ENCODE peak calls at places on chromosome 20, in five cellular contexts. One of them, this sample, is unnamed.

GRCh38 chr20:53344891-53345290 is 248.7 kb downstream of the ZNF217 start:
- DNase-seq in cardiac fibroblast: no peak
- DNase-seq in fibroblast of pulmonary artery: no peak
- DNase-seq in IMR-90: no peak
- DNase-seq in breast epithelium: no peak
- DNase-seq in this sample: no peak

GRCh38 chr20:61799928-61800327 is 265.8 kb downstream of the TAF4 start:
- DNase-seq in cardiac fibroblast: no peak
- DNase-seq in fibroblast of pulmonary artery: no peak
- DNase-seq in IMR-90: no peak
- DNase-seq in breast epithelium: no peak
- DNase-seq in this sample: no peak

GRCh38 chr20:24199493-24199892 is 210.9 kb upstream of the GGTLC1 start:
- DNase-seq in cardiac fibroblast: no peak
- DNase-seq in fibroblast of pulmonary artery: no peak
- DNase-seq in IMR-90: no peak
- DNase-seq in breast epithelium: no peak
- DNase-seq in this sample: no peak

GRCh38 chr20:63101781-63102719 is 95.3 kb upstream of the BHLHE23 start:
- DNase-seq in cardiac fibroblast: peak
- DNase-seq in fibroblast of pulmonary artery: peak
- DNase-seq in IMR-90: peak
- DNase-seq in breast epithelium: no peak
- DNase-seq in this sample: peak

GRCh38 chr20:49505518-49505917 is 23.1 kb upstream of the KCNB1 start:
- DNase-seq in cardiac fibroblast: peak
- DNase-seq in fibroblast of pulmonary artery: peak
- DNase-seq in IMR-90: peak
- DNase-seq in breast epithelium: no peak
- DNase-seq in this sample: peak

GRCh38 chr20:21435576-21435975 is 38.2 kb upstream of the NKX2-4 start:
- DNase-seq in cardiac fibroblast: no peak
- DNase-seq in fibroblast of pulmonary artery: no peak
- DNase-seq in IMR-90: no peak
- DNase-seq in breast epithelium: no peak
- DNase-seq in this sample: no peak

GRCh38 chr20:61502433-61502832 is 250.4 kb downstream of the CDH4 start:
- DNase-seq in cardiac fibroblast: no peak
- DNase-seq in fibroblast of pulmonary artery: no peak
- DNase-seq in IMR-90: peak
- DNase-seq in breast epithelium: no peak
- DNase-seq in this sample: peak

GRCh38 chr20:7985916-7986315 is 33.6 kb downstream of the TMX4 start:
- DNase-seq in cardiac fibroblast: no peak
- DNase-seq in fibroblast of pulmonary artery: no peak
- DNase-seq in IMR-90: no peak
- DNase-seq in breast epithelium: no peak
- DNase-seq in this sample: no peak

GRCh38 chr20:52192296-52193007 is 873 bp upstream of the ZFP64 start:
- DNase-seq in cardiac fibroblast: no peak
- DNase-seq in fibroblast of pulmonary artery: peak
- DNase-seq in IMR-90: no peak
- DNase-seq in breast epithelium: no peak
- DNase-seq in this sample: peak

GRCh38 chr20:50628326-50628725 is 63.0 kb downstream of the RIPOR3 start:
- DNase-seq in cardiac fibroblast: no peak
- DNase-seq in fibroblast of pulmonary artery: no peak
- DNase-seq in IMR-90: no peak
- DNase-seq in breast epithelium: no peak
- DNase-seq in this sample: no peak

GRCh38 chr20:4730782-4731181 is 9.1 kb downstream of the PRND start:
- DNase-seq in cardiac fibroblast: peak
- DNase-seq in fibroblast of pulmonary artery: peak
- DNase-seq in IMR-90: peak
- DNase-seq in breast epithelium: no peak
- DNase-seq in this sample: no peak

GRCh38 chr20:10721112-10721896 is 47.5 kb upstream of the JAG1 start:
- DNase-seq in cardiac fibroblast: no peak
- DNase-seq in fibroblast of pulmonary artery: no peak
- DNase-seq in IMR-90: peak
- DNase-seq in breast epithelium: no peak
- DNase-seq in this sample: peak

GRCh38 chr20:35625584-35626385 is 10.2 kb downstream of the SPAG4 start:
- DNase-seq in cardiac fibroblast: no peak
- DNase-seq in fibroblast of pulmonary artery: no peak
- DNase-seq in IMR-90: no peak
- DNase-seq in breast epithelium: no peak
- DNase-seq in this sample: no peak

GRCh38 chr20:25053207-25054132 is 4.5 kb downstream of the ACSS1 start:
- DNase-seq in cardiac fibroblast: peak
- DNase-seq in fibroblast of pulmonary artery: peak
- DNase-seq in IMR-90: peak
- DNase-seq in breast epithelium: no peak
- DNase-seq in this sample: peak

GRCh38 chr20:63572788-63573738 is 976 bp downstream of the HELZ2 start:
- DNase-seq in cardiac fibroblast: no peak
- DNase-seq in fibroblast of pulmonary artery: no peak
- DNase-seq in IMR-90: no peak
- DNase-seq in breast epithelium: no peak
- DNase-seq in this sample: no peak

GRCh38 chr20:63567382-63568169 is 6.5 kb downstream of the HELZ2 start:
- DNase-seq in cardiac fibroblast: no peak
- DNase-seq in fibroblast of pulmonary artery: no peak
- DNase-seq in IMR-90: no peak
- DNase-seq in breast epithelium: no peak
- DNase-seq in this sample: peak

GRCh38 chr20:4109587-4109986 is 94.2 kb upstream of the RNF24 start:
- DNase-seq in cardiac fibroblast: no peak
- DNase-seq in fibroblast of pulmonary artery: no peak
- DNase-seq in IMR-90: no peak
- DNase-seq in breast epithelium: no peak
- DNase-seq in this sample: no peak

GRCh38 chr20:3430376-3431069 is 23.1 kb upstream of the DNAAF9 start:
- DNase-seq in cardiac fibroblast: no peak
- DNase-seq in fibroblast of pulmonary artery: no peak
- DNase-seq in IMR-90: no peak
- DNase-seq in breast epithelium: no peak
- DNase-seq in this sample: no peak

GRCh38 chr20:60095456-60095855 is 137.2 kb downstream of the CDH26 start:
- DNase-seq in cardiac fibroblast: no peak
- DNase-seq in fibroblast of pulmonary artery: no peak
- DNase-seq in IMR-90: no peak
- DNase-seq in breast epithelium: no peak
- DNase-seq in this sample: no peak

GRCh38 chr20:40493551-40493950 is 195.5 kb downstream of the MAFB start:
- DNase-seq in cardiac fibroblast: no peak
- DNase-seq in fibroblast of pulmonary artery: no peak
- DNase-seq in IMR-90: no peak
- DNase-seq in breast epithelium: no peak
- DNase-seq in this sample: peak

GRCh38 chr20:40489886-40490285 is 199.2 kb downstream of the MAFB start:
- DNase-seq in cardiac fibroblast: peak
- DNase-seq in fibroblast of pulmonary artery: peak
- DNase-seq in IMR-90: no peak
- DNase-seq in breast epithelium: no peak
- DNase-seq in this sample: peak

GRCh38 chr20:40493071-40493470 is 196.0 kb downstream of the MAFB start:
- DNase-seq in cardiac fibroblast: peak
- DNase-seq in fibroblast of pulmonary artery: peak
- DNase-seq in IMR-90: peak
- DNase-seq in breast epithelium: no peak
- DNase-seq in this sample: peak

GRCh38 chr20:40497781-40498691 is 191.0 kb downstream of the MAFB start:
- DNase-seq in cardiac fibroblast: peak
- DNase-seq in fibroblast of pulmonary artery: peak
- DNase-seq in IMR-90: no peak
- DNase-seq in breast epithelium: no peak
- DNase-seq in this sample: no peak

GRCh38 chr20:40494238-40494637 is 194.8 kb downstream of the MAFB start:
- DNase-seq in cardiac fibroblast: no peak
- DNase-seq in fibroblast of pulmonary artery: no peak
- DNase-seq in IMR-90: no peak
- DNase-seq in breast epithelium: no peak
- DNase-seq in this sample: no peak
- H3K4me3 ChIP-seq in cardiac fibroblast: no peak
- H3K4me3 ChIP-seq in fibroblast of pulmonary artery: no peak
- H3K4me3 ChIP-seq in IMR-90: no peak
- H3K4me3 ChIP-seq in breast epithelium: no peak
- H3K4me3 ChIP-seq in this sample: no peak

DNA sequence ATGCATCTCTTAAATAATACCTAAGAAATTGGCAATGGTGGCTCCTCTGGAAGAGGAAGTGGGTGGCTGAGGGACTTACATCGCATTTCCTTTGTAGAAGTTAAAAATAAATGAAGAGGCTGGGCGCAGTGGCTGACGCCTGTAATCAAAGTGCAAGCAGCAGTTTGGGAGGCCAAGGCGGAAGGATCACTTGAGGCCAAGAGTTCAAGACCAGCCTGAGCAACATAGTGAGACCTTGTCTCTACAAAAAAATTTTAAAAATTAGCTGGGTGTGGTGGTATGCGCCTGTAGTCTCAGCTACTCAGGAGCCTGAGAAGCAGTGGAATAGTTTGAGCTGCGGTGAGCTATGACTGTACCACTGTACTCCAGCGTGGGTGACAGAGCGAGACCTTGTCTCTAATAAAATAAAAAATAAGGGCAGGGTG is 12.2 kb upstream of the NCOA3 start:
- DNase-seq in cardiac fibroblast: no peak
- DNase-seq in fibroblast of pulmonary artery: no peak
- DNase-seq in IMR-90: no peak
- DNase-seq in breast epithelium: no peak
- DNase-seq in this sample: no peak
- TF ChIP-seq CTCF in cardiac fibroblast: no peak
- TF ChIP-seq CTCF in fibroblast of pulmonary artery: no peak
- TF ChIP-seq CTCF in IMR-90: no peak
- TF ChIP-seq CTCF in breast epithelium: no peak
- TF ChIP-seq CTCF in this sample: no peak

DNA sequence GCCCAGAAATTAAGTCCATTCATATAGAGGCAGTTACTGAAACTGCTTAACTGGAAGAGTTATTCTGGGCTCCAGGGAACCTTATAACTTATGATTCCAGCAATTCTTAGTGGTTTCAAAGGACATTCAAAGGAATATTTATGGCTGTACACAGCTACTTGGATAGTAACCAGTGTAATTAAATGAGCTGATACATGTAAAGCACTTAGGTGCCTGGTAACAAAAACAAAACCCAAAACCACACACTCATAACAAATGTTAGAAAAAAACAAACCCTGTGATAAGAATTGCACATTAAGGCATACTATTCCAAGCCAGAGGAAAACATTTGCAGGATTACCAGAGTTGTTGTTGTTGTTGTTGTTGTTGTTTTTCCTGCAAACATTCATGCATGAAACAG is 51.5 kb downstream of the STK4 start:
- DNase-seq in cardiac fibroblast: peak
- DNase-seq in fibroblast of pulmonary artery: no peak
- DNase-seq in IMR-90: no peak
- DNase-seq in breast epithelium: no peak
- DNase-seq in this sample: peak
- H3K4me3 ChIP-seq in cardiac fibroblast: no peak
- H3K4me3 ChIP-seq in fibroblast of pulmonary artery: no peak
- H3K4me3 ChIP-seq in IMR-90: no peak
- H3K4me3 ChIP-seq in breast epithelium: no peak
- H3K4me3 ChIP-seq in this sample: no peak

GRCh38 chr20:13487202-13487601 is 151.5 kb downstream of the TASP1 start:
- DNase-seq in cardiac fibroblast: no peak
- DNase-seq in fibroblast of pulmonary artery: no peak
- DNase-seq in IMR-90: no peak
- DNase-seq in breast epithelium: no peak
- DNase-seq in this sample: no peak

GRCh38 chr20:13486694-13487093 is 152.0 kb downstream of the TASP1 start:
- DNase-seq in cardiac fibroblast: no peak
- DNase-seq in fibroblast of pulmonary artery: peak
- DNase-seq in IMR-90: no peak
- DNase-seq in breast epithelium: no peak
- DNase-seq in this sample: no peak

DNA sequence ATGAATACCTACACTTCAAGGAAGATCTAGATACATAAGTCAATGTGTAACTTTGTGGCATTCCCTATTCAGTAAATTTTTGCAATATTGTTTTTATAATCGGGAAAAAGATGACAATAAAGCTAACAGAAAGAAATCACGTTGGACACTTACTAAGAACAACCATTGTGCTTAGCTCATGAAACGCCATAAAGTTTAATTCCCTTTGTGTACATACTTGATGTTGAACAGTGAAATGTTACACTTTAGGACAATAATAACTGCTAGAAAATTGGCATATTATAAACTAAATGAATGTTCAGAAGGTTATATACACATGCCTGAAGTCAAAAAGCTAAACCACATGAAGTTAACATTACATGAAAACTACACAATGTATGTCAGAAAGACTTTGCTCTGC is 153.2 kb downstream of the TASP1 start:
- DNase-seq in cardiac fibroblast: no peak
- DNase-seq in fibroblast of pulmonary artery: no peak
- DNase-seq in IMR-90: no peak
- DNase-seq in breast epithelium: no peak
- DNase-seq in this sample: no peak
- TF ChIP-seq CTCF in cardiac fibroblast: no peak
- TF ChIP-seq CTCF in fibroblast of pulmonary artery: no peak
- TF ChIP-seq CTCF in IMR-90: no peak
- TF ChIP-seq CTCF in breast epithelium: no peak
- TF ChIP-seq CTCF in this sample: no peak

This sample was measured in astrocyte of the spinal cord.